ENCODE peak calls at places on chromosomes 12 and 14, in ten cellular contexts. J, O, T, L, K, S, E, H, X and V are unnamed samples.

GRCh38 chr12:100553851-100554404 is 19.6 kb upstream of the GAS2L3 start:
- DNase-seq in J (no peak), E (no peak), H (no peak), S (peak), T (no peak), X (no peak), L (no peak), O (peak), K (no peak), V (no peak)

GRCh38 chr12:1174659-1175058 is 183.6 kb downstream of the ERC1 start:
- DNase-seq in X (no peak), O (no peak), J (no peak), H (no peak), K (no peak), S (no peak), E (no peak), T (no peak), L (no peak), V (no peak)

GRCh38 chr12:55931780-55932545 is 1.0 kb downstream of the DGKA start:
- DNase-seq in E (peak), J (no peak), X (no peak), H (peak), K (peak), L (peak), T (peak), S (peak), O (peak), V (no peak)

GRCh38 chr14:73633517-73634332 is 11.1 kb upstream of the DNAL1 start:
- DNase-seq in L (peak), H (peak), J (peak), O (peak), T (peak), X (peak), S (peak), E (peak), K (peak), V (peak)

GRCh38 chr14:75283884-75284563 is 5.4 kb downstream of the FOS start:
- DNase-seq in O (no peak), L (no peak), E (no peak), X (no peak), S (peak), J (no peak), H (no peak), K (no peak), T (no peak), V (no peak)

GRCh38 chr12:109604902-109605536 is 31.4 kb downstream of the MVK start:
- DNase-seq in T (no peak), E (no peak), J (no peak), O (peak), L (no peak), H (no peak), X (no peak), S (no peak), K (no peak), V (no peak)

GRCh38 chr12:132908145-132909029 is 21.0 kb upstream of the CHFR start:
- DNase-seq in T (peak), L (peak), O (peak), J (peak), S (peak), E (peak), X (no peak), H (peak), K (no peak), V (peak)

GRCh38 chr14:72744416-72745120 is 149.3 kb downstream of the DPF3 start:
- DNase-seq in H (no peak), L (no peak), S (no peak), J (no peak), X (no peak), K (no peak), O (no peak), T (no peak), E (no peak), V (no peak)

GRCh38 chr12:2507811-2508210 is 287.0 kb upstream of the FKBP4 start:
- DNase-seq in J (no peak), T (no peak), S (no peak), O (peak), E (no peak), L (no peak), H (no peak), K (no peak), X (no peak), V (no peak)

GRCh38 chr12:120196363-120196762 is 1.8 kb upstream of the GCN1 start:
- DNase-seq in L (no peak), E (no peak), K (no peak), X (no peak), O (no peak), H (no peak), J (no peak), T (no peak), S (peak), V (no peak)

GRCh38 chr12:22333186-22333745 is 1.2 kb downstream of the ST8SIA1 start:
- DNase-seq in O (no peak), J (peak), H (no peak), T (no peak), L (no peak), K (no peak), X (no peak), E (no peak), S (peak), V (no peak)

GRCh38 chr12:89236237-89236636 is 116.1 kb downstream of the DUSP6 start:
- DNase-seq in E (no peak), L (no peak), S (peak), H (no peak), J (no peak), O (no peak), T (no peak), K (no peak), X (no peak), V (no peak)

GRCh38 chr12:89529738-89530137 is 3.9 kb upstream of the POC1B start:
- DNase-seq in H (no peak), S (peak), O (peak), L (peak), E (no peak), T (no peak), J (no peak), K (peak), X (peak), V (peak)

GRCh38 chr14:100529561-100530031 is 57.6 kb downstream of the BEGAIN start:
- DNase-seq in O (no peak), L (no peak), K (no peak), J (no peak), H (no peak), T (peak), X (no peak), E (peak), S (no peak), V (no peak)

GRCh38 chr12:72747460-72747859 is 475.3 kb downstream of the TRHDE start:
- DNase-seq in L (no peak), S (no peak), J (no peak), E (no peak), O (no peak), H (no peak), T (no peak), K (no peak), X (no peak), V (no peak)

GRCh38 chr12:54002915-54003339 is 3.0 kb downstream of the HOXC9 start:
- DNase-seq in K (no peak), S (no peak), J (no peak), L (no peak), E (no peak), O (no peak), H (no peak), X (no peak), T (no peak), V (no peak)

GRCh38 chr12:54005531-54005852 is 3.3 kb upstream of the HOXC8 start:
- DNase-seq in T (no peak), K (no peak), J (no peak), E (no peak), H (no peak), O (no peak), S (no peak), L (no peak), X (no peak), V (no peak)

GRCh38 chr12:54003625-54004024 is 3.7 kb downstream of the HOXC9 start:
- DNase-seq in L (no peak), O (no peak), S (no peak), X (no peak), H (no peak), K (no peak), E (no peak), J (no peak), T (no peak), V (no peak)

GRCh38 chr12:54004841-54005530 is 3.8 kb upstream of the HOXC8 start:
- DNase-seq in X (no peak), K (no peak), S (no peak), L (no peak), J (no peak), H (no peak), T (no peak), O (peak), E (no peak), V (no peak)

DNA sequence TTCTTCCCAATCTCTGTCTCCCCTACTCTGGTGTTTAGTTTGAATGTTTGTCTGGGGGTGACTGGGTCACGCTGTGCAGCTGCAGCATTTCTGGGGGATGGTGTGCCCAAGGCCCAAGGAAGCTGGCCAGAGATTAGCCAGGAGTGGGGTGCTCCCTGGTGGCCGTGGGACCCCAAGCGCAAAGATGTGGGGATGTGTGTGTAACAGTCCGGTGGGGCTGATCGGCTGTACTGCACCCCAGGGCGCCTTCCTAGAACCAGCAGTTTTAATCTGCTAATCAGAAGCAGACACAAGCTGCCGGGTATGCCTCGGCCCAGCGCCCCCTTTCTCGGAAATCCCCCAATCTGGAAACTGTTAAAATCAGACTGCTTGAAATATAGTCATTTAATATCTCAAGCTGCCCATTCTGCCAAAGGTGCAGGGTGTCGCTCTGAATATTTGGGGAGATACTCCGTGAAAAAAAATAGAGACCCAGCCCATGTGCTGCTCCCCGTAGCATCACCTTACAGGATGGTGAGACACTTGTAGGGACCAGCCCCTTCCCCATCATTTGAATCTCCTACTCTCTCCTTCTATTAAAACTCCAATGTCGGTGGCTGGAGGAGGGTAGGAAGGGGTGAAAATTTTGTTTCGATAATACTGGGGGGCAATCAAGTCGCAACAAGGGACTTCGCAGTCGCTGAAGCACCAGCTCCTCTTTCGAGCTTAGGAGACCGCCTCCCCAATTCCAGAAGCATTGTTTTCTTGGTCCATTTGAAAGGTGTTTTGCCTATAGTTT is 4.3 kb downstream of the HOXC9 start:
- DNase-seq in E (no peak), T (no peak), L (no peak), O (no peak), X (no peak), H (no peak), S (no peak), J (no peak), K (no peak), V (no peak)
- TF ChIP-seq CTCF in E (peak), T (no peak), L (no peak), O (no peak), X (peak), H (no peak), S (no peak), J (peak), K (peak), V (no peak)

GRCh38 chr12:94150483-94151225 is 2.3 kb downstream of the PLXNC1 start:
- DNase-seq in T (no peak), J (no peak), E (peak), O (peak), S (no peak), X (no peak), L (peak), H (no peak), K (no peak), V (no peak)
- H3K4me3 ChIP-seq in T (peak), J (no peak), E (peak), O (peak), S (peak), X (no peak), L (peak), H (peak), K (peak), V (no peak)

DNA sequence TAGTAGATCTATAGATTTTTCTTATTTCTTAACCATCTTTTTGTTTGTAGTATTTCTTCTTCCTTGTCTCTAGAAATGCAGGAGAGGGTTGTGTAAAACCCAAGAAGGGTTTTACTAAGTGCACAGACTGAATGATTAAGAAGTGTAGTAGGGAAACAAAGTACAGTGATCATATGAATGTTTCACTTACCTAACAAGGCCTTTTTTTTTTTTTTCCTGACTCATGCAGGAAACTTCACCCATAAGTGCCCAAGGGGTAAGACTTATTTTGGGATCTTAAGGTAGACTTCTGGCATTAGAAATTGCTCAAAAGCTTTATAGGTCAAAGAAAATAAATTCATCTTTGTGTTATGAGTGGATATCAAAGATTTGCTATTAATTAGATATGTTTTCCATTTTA is 10.2 kb downstream of the SCN8A start:
- DNase-seq in S (no peak), K (no peak), L (no peak), T (no peak), X (no peak), J (no peak), H (no peak), O (no peak), E (no peak), V (no peak)
- TF ChIP-seq CTCF in S (no peak), K (no peak), L (no peak), T (no peak), X (no peak), J (no peak), H (no peak), O (no peak), E (no peak), V (no peak)

GRCh38 chr12:106581543-106582263 is 1.1 kb upstream of the RFX4 start:
- DNase-seq in L (no peak), T (no peak), E (no peak), X (no peak), J (no peak), H (no peak), K (peak), O (peak), S (peak), V (no peak)
- H3K4me3 ChIP-seq in L (no peak), T (peak), E (no peak), X (peak), J (no peak), H (no peak), K (peak), O (peak), S (no peak), V (no peak)

GRCh38 chr14:22185191-22185590 is 403.8 kb downstream of the DAD1 start:
- DNase-seq in K (no peak), H (no peak), E (no peak), J (no peak), S (peak), O (no peak), X (no peak), T (no peak), L (no peak), V (no peak)
- TF ChIP-seq CTCF in K (no peak), H (no peak), E (peak), J (no peak), S (peak), O (peak), X (no peak), T (no peak), L (no peak), V (no peak)

DNA sequence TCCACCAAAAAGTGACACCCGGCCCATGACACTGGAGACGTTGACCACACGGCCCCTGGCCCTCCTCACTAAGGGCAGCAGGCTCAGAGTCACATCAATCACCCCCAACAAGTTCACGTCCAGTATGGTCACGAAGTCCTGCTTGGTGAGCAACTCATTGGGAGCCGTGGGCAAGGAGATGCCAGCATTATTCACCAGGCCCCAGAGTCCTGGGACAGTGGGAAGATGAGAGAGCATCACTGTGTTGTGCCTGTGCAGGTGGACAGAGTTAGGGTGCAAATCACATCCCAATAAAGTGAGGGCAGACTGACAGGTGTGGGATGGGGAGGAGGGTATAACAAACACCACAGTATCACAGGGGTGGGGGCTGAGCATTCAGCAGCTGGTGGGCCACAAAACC is 2.5 kb downstream of the RDH16 start:
- DNase-seq in O (no peak), L (no peak), E (no peak), H (no peak), J (no peak), S (no peak), T (no peak), X (no peak), K (no peak), V (no peak)
- H3K4me3 ChIP-seq in O (no peak), L (no peak), E (no peak), H (no peak), J (no peak), S (no peak), T (no peak), X (no peak), K (no peak), V (no peak)

GRCh38 chr12:69070319-69071090 is 137.5 kb upstream of the CPM start:
- DNase-seq in L (peak), X (peak), S (peak), K (peak), O (peak), H (peak), E (peak), T (peak), J (peak), V (peak)
- TF ChIP-seq CTCF in L (peak), X (peak), S (peak), K (peak), O (peak), H (peak), E (peak), T (peak), J (peak), V (peak)